ENCODE peak calls at places on chromosome 3, in ten cellular contexts. One of them, this sample, is unnamed.

GRCh38 chr3:175432338-175433025 is 573.3 kb downstream of the NAALADL2 start:
- DNase-seq in activated CD4-positive, alpha-beta T cell treated with anti-CD3 and anti-CD28 coated beads, Interleukin-2, amount 10 ng/mL, durations not matched to agents 7 days and 5 days: no peak
- DNase-seq in bronchial epithelial cell: peak
- DNase-seq in NCI-H510A treated with DMSO at 0.1 percent for 48 hours: no peak
- DNase-seq in mammary epithelial cell: no peak
- DNase-seq in iris pigment epithelial cell: peak
- DNase-seq in GDM1: no peak
- DNase-seq in AG09319: peak
- DNase-seq in NCI-H1092: no peak
- DNase-seq in NCI-H2029 treated with DMSO at 0.1 percent for 48 hours: peak
- DNase-seq in this sample: no peak

GRCh38 chr3:62531981-62532380 is 158.6 kb upstream of the FEZF2 start:
- DNase-seq in activated CD4-positive, alpha-beta T cell treated with anti-CD3 and anti-CD28 coated beads, Interleukin-2, amount 10 ng/mL, durations not matched to agents 7 days and 5 days: no peak
- DNase-seq in bronchial epithelial cell: no peak
- DNase-seq in NCI-H510A treated with DMSO at 0.1 percent for 48 hours: no peak
- DNase-seq in mammary epithelial cell: no peak
- DNase-seq in iris pigment epithelial cell: no peak
- DNase-seq in GDM1: no peak
- DNase-seq in AG09319: no peak
- DNase-seq in NCI-H1092: no peak
- DNase-seq in NCI-H2029 treated with DMSO at 0.1 percent for 48 hours: no peak
- DNase-seq in this sample: no peak

GRCh38 chr3:64928683-64929082 is 240.9 kb upstream of the ADAMTS9 start:
- DNase-seq in activated CD4-positive, alpha-beta T cell treated with anti-CD3 and anti-CD28 coated beads, Interleukin-2, amount 10 ng/mL, durations not matched to agents 7 days and 5 days: no peak
- DNase-seq in bronchial epithelial cell: no peak
- DNase-seq in NCI-H510A treated with DMSO at 0.1 percent for 48 hours: no peak
- DNase-seq in mammary epithelial cell: no peak
- DNase-seq in iris pigment epithelial cell: no peak
- DNase-seq in GDM1: no peak
- DNase-seq in AG09319: no peak
- DNase-seq in NCI-H1092: no peak
- DNase-seq in NCI-H2029 treated with DMSO at 0.1 percent for 48 hours: no peak
- DNase-seq in this sample: no peak

GRCh38 chr3:126519506-126520455 is 2.2 kb upstream of the UROC1 start:
- DNase-seq in activated CD4-positive, alpha-beta T cell treated with anti-CD3 and anti-CD28 coated beads, Interleukin-2, amount 10 ng/mL, durations not matched to agents 7 days and 5 days: no peak
- DNase-seq in bronchial epithelial cell: no peak
- DNase-seq in NCI-H510A treated with DMSO at 0.1 percent for 48 hours: no peak
- DNase-seq in mammary epithelial cell: no peak
- DNase-seq in iris pigment epithelial cell: no peak
- DNase-seq in GDM1: no peak
- DNase-seq in AG09319: no peak
- DNase-seq in NCI-H1092: no peak
- DNase-seq in NCI-H2029 treated with DMSO at 0.1 percent for 48 hours: no peak
- DNase-seq in this sample: no peak

GRCh38 chr3:55620361-55621025 is 133.4 kb upstream of the WNT5A start:
- DNase-seq in activated CD4-positive, alpha-beta T cell treated with anti-CD3 and anti-CD28 coated beads, Interleukin-2, amount 10 ng/mL, durations not matched to agents 7 days and 5 days: no peak
- DNase-seq in bronchial epithelial cell: no peak
- DNase-seq in NCI-H510A treated with DMSO at 0.1 percent for 48 hours: no peak
- DNase-seq in mammary epithelial cell: peak
- DNase-seq in iris pigment epithelial cell: peak
- DNase-seq in GDM1: no peak
- DNase-seq in AG09319: no peak
- DNase-seq in NCI-H1092: no peak
- DNase-seq in NCI-H2029 treated with DMSO at 0.1 percent for 48 hours: no peak
- DNase-seq in this sample: peak

GRCh38 chr3:45103753-45104714 is 42.1 kb downstream of the CDCP1 start:
- DNase-seq in activated CD4-positive, alpha-beta T cell treated with anti-CD3 and anti-CD28 coated beads, Interleukin-2, amount 10 ng/mL, durations not matched to agents 7 days and 5 days: no peak
- DNase-seq in bronchial epithelial cell: no peak
- DNase-seq in NCI-H510A treated with DMSO at 0.1 percent for 48 hours: no peak
- DNase-seq in mammary epithelial cell: no peak
- DNase-seq in iris pigment epithelial cell: no peak
- DNase-seq in GDM1: no peak
- DNase-seq in AG09319: no peak
- DNase-seq in NCI-H1092: no peak
- DNase-seq in NCI-H2029 treated with DMSO at 0.1 percent for 48 hours: no peak
- DNase-seq in this sample: peak

GRCh38 chr3:132783152-132783551 is 60.9 kb upstream of the NPHP3 start:
- DNase-seq in activated CD4-positive, alpha-beta T cell treated with anti-CD3 and anti-CD28 coated beads, Interleukin-2, amount 10 ng/mL, durations not matched to agents 7 days and 5 days: no peak
- DNase-seq in bronchial epithelial cell: no peak
- DNase-seq in NCI-H510A treated with DMSO at 0.1 percent for 48 hours: no peak
- DNase-seq in mammary epithelial cell: no peak
- DNase-seq in iris pigment epithelial cell: peak
- DNase-seq in GDM1: no peak
- DNase-seq in AG09319: no peak
- DNase-seq in NCI-H1092: no peak
- DNase-seq in NCI-H2029 treated with DMSO at 0.1 percent for 48 hours: no peak
- DNase-seq in this sample: no peak

GRCh38 chr3:115518100-115518852 is 105.0 kb upstream of the GAP43 start:
- DNase-seq in activated CD4-positive, alpha-beta T cell treated with anti-CD3 and anti-CD28 coated beads, Interleukin-2, amount 10 ng/mL, durations not matched to agents 7 days and 5 days: no peak
- DNase-seq in bronchial epithelial cell: peak
- DNase-seq in NCI-H510A treated with DMSO at 0.1 percent for 48 hours: no peak
- DNase-seq in mammary epithelial cell: peak
- DNase-seq in iris pigment epithelial cell: peak
- DNase-seq in GDM1: no peak
- DNase-seq in AG09319: no peak
- DNase-seq in NCI-H1092: no peak
- DNase-seq in NCI-H2029 treated with DMSO at 0.1 percent for 48 hours: no peak
- DNase-seq in this sample: no peak

This sample was measured in erythroblast.